ENCODE peak calls at places on chromosomes 3 and 15, in ten cellular contexts. One of them, this sample, is unnamed.

GRCh38 chr3:41330465-41330864 is 131.2 kb downstream of the CTNNB1 start:
- DNase-seq in choroid plexus epithelial cell: peak
- DNase-seq in mesendoderm: no peak
- DNase-seq in astrocyte of the spinal cord: peak
- DNase-seq in fibroblast of the aortic adventitia: no peak
- DNase-seq in K562: no peak
- DNase-seq in IMR-90: peak
- DNase-seq in heart left ventricle: no peak
- DNase-seq in HCT116: no peak
- DNase-seq in bronchial epithelial cell: no peak
- DNase-seq in this sample: no peak

GRCh38 chr15:100230784-100231183 is 111.0 kb downstream of the ADAMTS17 start:
- DNase-seq in choroid plexus epithelial cell: no peak
- DNase-seq in mesendoderm: no peak
- DNase-seq in astrocyte of the spinal cord: no peak
- DNase-seq in fibroblast of the aortic adventitia: no peak
- DNase-seq in K562: no peak
- DNase-seq in IMR-90: no peak
- DNase-seq in heart left ventricle: no peak
- DNase-seq in HCT116: no peak
- DNase-seq in bronchial epithelial cell: no peak
- DNase-seq in this sample: peak

GRCh38 chr3:146589899-146590508 is 15.1 kb downstream of the PLSCR5 start:
- DNase-seq in choroid plexus epithelial cell: peak
- DNase-seq in mesendoderm: peak
- DNase-seq in astrocyte of the spinal cord: peak
- DNase-seq in fibroblast of the aortic adventitia: peak
- DNase-seq in K562: peak
- DNase-seq in IMR-90: peak
- DNase-seq in heart left ventricle: no peak
- DNase-seq in HCT116: peak
- DNase-seq in bronchial epithelial cell: peak
- DNase-seq in this sample: peak

GRCh38 chr3:126711361-126711760 is 7.3 kb downstream of the CHCHD6 start:
- DNase-seq in choroid plexus epithelial cell: peak
- DNase-seq in mesendoderm: no peak
- DNase-seq in astrocyte of the spinal cord: peak
- DNase-seq in fibroblast of the aortic adventitia: peak
- DNase-seq in K562: no peak
- DNase-seq in IMR-90: peak
- DNase-seq in heart left ventricle: no peak
- DNase-seq in HCT116: no peak
- DNase-seq in bronchial epithelial cell: no peak
- DNase-seq in this sample: no peak

GRCh38 chr15:55253580-55253979 is 36.0 kb downstream of the RAB27A start:
- DNase-seq in choroid plexus epithelial cell: peak
- DNase-seq in mesendoderm: no peak
- DNase-seq in astrocyte of the spinal cord: peak
- DNase-seq in fibroblast of the aortic adventitia: peak
- DNase-seq in K562: no peak
- DNase-seq in IMR-90: peak
- DNase-seq in heart left ventricle: no peak
- DNase-seq in HCT116: no peak
- DNase-seq in bronchial epithelial cell: peak
- DNase-seq in this sample: no peak

GRCh38 chr3:34015204-34016142 is 217.0 kb downstream of the PDCD6IP start:
- DNase-seq in choroid plexus epithelial cell: peak
- DNase-seq in mesendoderm: peak
- DNase-seq in astrocyte of the spinal cord: peak
- DNase-seq in fibroblast of the aortic adventitia: peak
- DNase-seq in K562: no peak
- DNase-seq in IMR-90: peak
- DNase-seq in heart left ventricle: no peak
- DNase-seq in HCT116: no peak
- DNase-seq in bronchial epithelial cell: no peak
- DNase-seq in this sample: no peak

GRCh38 chr3:107429330-107430181 is 52.3 kb downstream of the CCDC54 start:
- DNase-seq in choroid plexus epithelial cell: peak
- DNase-seq in mesendoderm: peak
- DNase-seq in astrocyte of the spinal cord: peak
- DNase-seq in fibroblast of the aortic adventitia: peak
- DNase-seq in K562: peak
- DNase-seq in IMR-90: peak
- DNase-seq in heart left ventricle: peak
- DNase-seq in HCT116: peak
- DNase-seq in bronchial epithelial cell: peak
- DNase-seq in this sample: peak

GRCh38 chr15:60044636-60045273 is 40.6 kb downstream of the FOXB1 start:
- DNase-seq in choroid plexus epithelial cell: no peak
- DNase-seq in mesendoderm: peak
- DNase-seq in astrocyte of the spinal cord: no peak
- DNase-seq in fibroblast of the aortic adventitia: no peak
- DNase-seq in K562: no peak
- DNase-seq in IMR-90: no peak
- DNase-seq in heart left ventricle: no peak
- DNase-seq in HCT116: no peak
- DNase-seq in bronchial epithelial cell: no peak
- DNase-seq in this sample: no peak

GRCh38 chr3:150605998-150606641 is 3.0 kb downstream of the SELENOT start:
- DNase-seq in choroid plexus epithelial cell: no peak
- DNase-seq in mesendoderm: no peak
- DNase-seq in astrocyte of the spinal cord: no peak
- DNase-seq in fibroblast of the aortic adventitia: no peak
- DNase-seq in K562: no peak
- DNase-seq in IMR-90: no peak
- DNase-seq in heart left ventricle: peak
- DNase-seq in HCT116: no peak
- DNase-seq in bronchial epithelial cell: no peak
- DNase-seq in this sample: no peak
- H3K4me3 ChIP-seq in choroid plexus epithelial cell: no peak
- H3K4me3 ChIP-seq in mesendoderm: no peak
- H3K4me3 ChIP-seq in astrocyte of the spinal cord: no peak
- H3K4me3 ChIP-seq in fibroblast of the aortic adventitia: no peak
- H3K4me3 ChIP-seq in K562: peak
- H3K4me3 ChIP-seq in IMR-90: no peak
- H3K4me3 ChIP-seq in heart left ventricle: no peak
- H3K4me3 ChIP-seq in HCT116: no peak
- H3K4me3 ChIP-seq in bronchial epithelial cell: no peak
- H3K4me3 ChIP-seq in this sample: no peak

GRCh38 chr3:11154953-11155325 is 646 bp downstream of the HRH1 start:
- DNase-seq in choroid plexus epithelial cell: peak
- DNase-seq in mesendoderm: peak
- DNase-seq in astrocyte of the spinal cord: peak
- DNase-seq in fibroblast of the aortic adventitia: peak
- DNase-seq in K562: no peak
- DNase-seq in IMR-90: peak
- DNase-seq in heart left ventricle: no peak
- DNase-seq in HCT116: no peak
- DNase-seq in bronchial epithelial cell: peak
- DNase-seq in this sample: no peak

GRCh38 chr3:11157406-11157805 is 3.1 kb downstream of the HRH1 start:
- DNase-seq in choroid plexus epithelial cell: no peak
- DNase-seq in mesendoderm: no peak
- DNase-seq in astrocyte of the spinal cord: no peak
- DNase-seq in fibroblast of the aortic adventitia: no peak
- DNase-seq in K562: no peak
- DNase-seq in IMR-90: no peak
- DNase-seq in heart left ventricle: no peak
- DNase-seq in HCT116: no peak
- DNase-seq in bronchial epithelial cell: no peak
- DNase-seq in this sample: no peak

GRCh38 chr3:11154036-11154952 is at the start of gene HRH1:
- DNase-seq in choroid plexus epithelial cell: no peak
- DNase-seq in mesendoderm: peak
- DNase-seq in astrocyte of the spinal cord: peak
- DNase-seq in fibroblast of the aortic adventitia: peak
- DNase-seq in K562: peak
- DNase-seq in IMR-90: no peak
- DNase-seq in heart left ventricle: peak
- DNase-seq in HCT116: no peak
- DNase-seq in bronchial epithelial cell: no peak
- DNase-seq in this sample: no peak

GRCh38 chr3:11155341-11156025 is 1.2 kb downstream of the HRH1 start:
- DNase-seq in choroid plexus epithelial cell: peak
- DNase-seq in mesendoderm: peak
- DNase-seq in astrocyte of the spinal cord: peak
- DNase-seq in fibroblast of the aortic adventitia: peak
- DNase-seq in K562: peak
- DNase-seq in IMR-90: peak
- DNase-seq in heart left ventricle: peak
- DNase-seq in HCT116: peak
- DNase-seq in bronchial epithelial cell: peak
- DNase-seq in this sample: peak

GRCh38 chr3:11156026-11156410 is 1.7 kb downstream of the HRH1 start:
- DNase-seq in choroid plexus epithelial cell: no peak
- DNase-seq in mesendoderm: no peak
- DNase-seq in astrocyte of the spinal cord: no peak
- DNase-seq in fibroblast of the aortic adventitia: no peak
- DNase-seq in K562: no peak
- DNase-seq in IMR-90: no peak
- DNase-seq in heart left ventricle: no peak
- DNase-seq in HCT116: no peak
- DNase-seq in bronchial epithelial cell: no peak
- DNase-seq in this sample: no peak
- H3K4me3 ChIP-seq in choroid plexus epithelial cell: no peak
- H3K4me3 ChIP-seq in mesendoderm: no peak
- H3K4me3 ChIP-seq in astrocyte of the spinal cord: peak
- H3K4me3 ChIP-seq in fibroblast of the aortic adventitia: peak
- H3K4me3 ChIP-seq in K562: no peak
- H3K4me3 ChIP-seq in IMR-90: peak
- H3K4me3 ChIP-seq in heart left ventricle: no peak
- H3K4me3 ChIP-seq in HCT116: no peak
- H3K4me3 ChIP-seq in bronchial epithelial cell: no peak
- H3K4me3 ChIP-seq in this sample: no peak

DNA sequence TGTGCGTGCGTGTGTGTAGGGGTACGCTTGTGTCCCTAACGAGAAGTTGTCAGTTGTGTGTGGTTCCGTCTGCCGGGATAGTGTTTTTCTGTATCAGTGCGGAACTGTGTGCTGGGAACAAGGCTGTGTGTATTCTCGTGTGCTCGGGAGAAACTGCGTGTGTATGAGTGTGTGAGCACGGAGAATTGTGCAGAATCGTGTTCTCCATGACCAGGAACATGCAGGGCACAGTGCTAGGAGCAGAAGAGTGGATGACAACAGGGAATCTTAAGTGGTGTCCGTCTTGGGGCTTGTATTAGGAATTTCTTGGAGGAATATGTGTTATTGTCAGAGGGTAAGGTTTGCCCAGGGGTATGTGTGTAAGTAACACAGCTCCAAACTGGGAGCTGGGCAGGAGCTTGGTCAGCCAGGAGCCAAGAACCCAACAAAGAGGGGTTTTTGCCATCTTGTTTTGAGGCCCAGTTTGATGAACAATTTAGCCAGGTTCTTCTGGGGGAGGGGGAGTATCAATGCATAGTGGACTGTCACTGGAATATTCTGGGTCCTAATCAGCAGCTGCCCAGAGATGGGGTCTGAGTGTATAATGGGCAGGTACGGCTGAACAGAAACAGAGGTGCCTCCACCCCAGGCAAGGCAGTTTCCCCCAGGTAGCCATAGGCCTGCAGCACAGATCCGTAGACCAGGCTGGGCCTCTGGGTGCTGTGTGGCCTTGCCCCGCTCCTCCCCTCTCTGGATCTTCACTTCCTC is 2.2 kb downstream of the ISL2 start:
- DNase-seq in choroid plexus epithelial cell: no peak
- DNase-seq in mesendoderm: peak
- DNase-seq in astrocyte of the spinal cord: no peak
- DNase-seq in fibroblast of the aortic adventitia: no peak
- DNase-seq in K562: no peak
- DNase-seq in IMR-90: no peak
- DNase-seq in heart left ventricle: no peak
- DNase-seq in HCT116: no peak
- DNase-seq in bronchial epithelial cell: no peak
- DNase-seq in this sample: no peak
- H3K4me3 ChIP-seq in choroid plexus epithelial cell: no peak
- H3K4me3 ChIP-seq in mesendoderm: no peak
- H3K4me3 ChIP-seq in astrocyte of the spinal cord: no peak
- H3K4me3 ChIP-seq in fibroblast of the aortic adventitia: no peak
- H3K4me3 ChIP-seq in K562: peak
- H3K4me3 ChIP-seq in IMR-90: peak
- H3K4me3 ChIP-seq in heart left ventricle: no peak
- H3K4me3 ChIP-seq in HCT116: no peak
- H3K4me3 ChIP-seq in bronchial epithelial cell: no peak
- H3K4me3 ChIP-seq in this sample: peak

DNA sequence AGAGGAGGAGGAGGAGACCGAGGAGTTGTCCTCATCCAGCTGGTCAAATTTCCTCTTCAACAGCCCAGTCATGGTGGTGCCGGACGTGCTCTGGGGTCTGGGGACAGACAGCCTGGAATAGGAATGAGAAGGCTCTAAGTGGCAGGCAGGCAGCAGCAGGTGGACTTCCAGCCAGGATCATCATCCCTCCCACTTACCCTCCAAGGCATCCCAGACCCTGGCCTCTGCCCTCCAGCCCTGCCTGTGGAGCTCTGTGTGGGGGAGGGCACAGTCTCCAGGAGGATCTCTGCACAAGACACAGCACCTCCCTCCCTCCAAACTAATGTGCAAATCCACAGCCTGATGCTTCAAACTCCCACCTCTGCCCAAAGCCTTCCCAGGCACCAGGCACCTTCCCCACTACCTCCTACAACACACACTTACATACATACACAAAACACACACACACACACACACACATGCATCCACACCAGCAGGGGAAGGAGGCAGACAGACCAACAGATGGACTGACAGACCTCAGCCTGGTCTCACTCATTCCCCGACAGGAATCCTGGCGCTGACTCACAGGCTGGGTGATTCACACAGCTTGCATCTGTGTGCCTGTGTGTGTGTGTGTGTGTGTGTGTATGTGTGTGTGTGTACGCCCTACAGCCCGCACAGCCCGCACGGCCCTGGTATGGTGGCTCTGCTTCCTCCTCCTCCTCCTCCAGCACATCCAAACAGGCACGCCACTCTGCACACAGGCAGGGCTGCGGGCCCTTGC is 6.6 kb downstream of the CSRNP1 start:
- DNase-seq in choroid plexus epithelial cell: peak
- DNase-seq in mesendoderm: peak
- DNase-seq in astrocyte of the spinal cord: peak
- DNase-seq in fibroblast of the aortic adventitia: peak
- DNase-seq in K562: no peak
- DNase-seq in IMR-90: peak
- DNase-seq in heart left ventricle: peak
- DNase-seq in HCT116: peak
- DNase-seq in bronchial epithelial cell: peak
- DNase-seq in this sample: peak
- H3K4me3 ChIP-seq in choroid plexus epithelial cell: peak
- H3K4me3 ChIP-seq in mesendoderm: no peak
- H3K4me3 ChIP-seq in astrocyte of the spinal cord: no peak
- H3K4me3 ChIP-seq in fibroblast of the aortic adventitia: no peak
- H3K4me3 ChIP-seq in K562: no peak
- H3K4me3 ChIP-seq in IMR-90: no peak
- H3K4me3 ChIP-seq in heart left ventricle: peak
- H3K4me3 ChIP-seq in HCT116: no peak
- H3K4me3 ChIP-seq in bronchial epithelial cell: no peak
- H3K4me3 ChIP-seq in this sample: peak

This sample was measured in small intestine.